ENCODE peak calls at places on chromosomes 5 and 9, in nine cellular contexts. D is foreskin fibroblast, X is A549, H is WERI-Rb-1, N is HFF-Myc, M is HepG2, Q is neural progenitor cell, F is tibial artery, B is bronchial epithelial cell. S is an unnamed sample.

GRCh38 chr9:6098431-6098830 is 83.0 kb upstream of the RANBP6 start:
- DNase-seq in D (peak; percentile 42), B (peak; percentile 96), Q (no peak), F (no peak), X (no peak), M (no peak), H (no peak), N (no peak), S (peak; percentile 73)

GRCh38 chr5:67244345-67244793 is 47.8 kb upstream of the CD180 start:
- DNase-seq in Q (no peak), M (peak; percentile 28), X (no peak), F (no peak), N (no peak), H (no peak), B (no peak), D (peak; percentile 24), S (peak; percentile 39)

GRCh38 chr5:115116001-115116400 is 53.7 kb downstream of the TRIM36 start:
- DNase-seq in M (no peak), X (no peak), N (no peak), Q (no peak), D (no peak), F (no peak), B (no peak), H (no peak), S (no peak)

GRCh38 chr9:8800196-8800595 is 1000.6 kb upstream of the DMAC1 start:
- DNase-seq in Q (no peak), M (no peak), N (no peak), D (no peak), B (no peak), X (no peak), H (no peak), F (no peak), S (no peak)

GRCh38 chr5:133386662-133387061 is 225.7 kb downstream of the FSTL4 start:
- DNase-seq in X (no peak), D (no peak), M (no peak), N (no peak), F (no peak), Q (no peak), H (no peak), B (no peak), S (no peak)

GRCh38 chr5:154479944-154480750 is 2.1 kb upstream of the HAND1 start:
- DNase-seq in D (no peak), X (no peak), N (no peak), Q (peak; percentile 43), M (no peak), H (no peak), B (no peak), F (no peak), S (no peak)

GRCh38 chr5:149581931-149582768 is 852 bp downstream of the ARHGEF37 start:
- DNase-seq in Q (peak; percentile 72), X (no peak), B (peak; percentile 26), M (no peak), F (no peak), H (no peak), N (no peak), D (no peak), S (peak; percentile 38)

GRCh38 chr5:355379-355935 is 33.9 kb downstream of the AHRR start:
- DNase-seq in X (no peak), H (no peak), F (no peak), B (no peak), M (no peak), N (no peak), Q (no peak), D (no peak), S (no peak)

GRCh38 chr5:65801332-65801731 is 79.3 kb downstream of the NLN start:
- DNase-seq in M (no peak), H (no peak), F (no peak), Q (no peak), N (no peak), D (peak; percentile 71), B (no peak), X (no peak), S (peak; percentile 16)

GRCh38 chr9:97802276-97802675 is 50.8 kb upstream of the FOXE1 start:
- DNase-seq in H (no peak), N (no peak), Q (no peak), X (peak; percentile 75), M (peak; percentile 21), D (peak; percentile 52), B (peak; percentile 92), F (no peak), S (peak; percentile 92)

GRCh38 chr9:17018001-17018491 is 116.8 kb upstream of the CNTLN start:
- DNase-seq in M (no peak), D (peak; percentile 94), F (peak; percentile 95), Q (no peak), B (no peak), N (peak; percentile 65), H (no peak), X (no peak), S (no peak)

GRCh38 chr9:115944166-115944948 is 209.2 kb upstream of the PAPPA start:
- DNase-seq in N (peak; percentile 99), B (peak; percentile 97), Q (peak; percentile 4), H (peak; percentile 90), D (peak; percentile 100), X (peak; percentile 88), F (peak; percentile 90), M (peak; percentile 99), S (peak; percentile 99)

GRCh38 chr9:112332977-112333638 is at the start of gene PTBP3:
- DNase-seq in D (peak; percentile 89), B (peak; percentile 49), F (peak; percentile 91), N (no peak), H (peak; percentile 87), M (peak; percentile 69), Q (peak; percentile 84), X (peak; percentile 55), S (peak; percentile 86)

GRCh38 chr9:113476511-113476916 is 13.0 kb downstream of the RGS3 start:
- DNase-seq in H (no peak), F (no peak), N (no peak), D (no peak), M (no peak), X (no peak), B (no peak), Q (no peak), S (no peak)

GRCh38 chr5:175471628-175472027 is 6.7 kb upstream of the SFXN1 start:
- DNase-seq in D (no peak), M (no peak), X (no peak), B (no peak), Q (no peak), F (no peak), H (no peak), N (no peak), S (no peak)

GRCh38 chr9:85740821-85741111 is 988 bp downstream of the AGTPBP1 start:
- DNase-seq in M (peak; percentile 10), X (no peak), Q (no peak), N (no peak), H (no peak), F (no peak), B (peak; percentile 31), D (peak; percentile 44), S (no peak)

DNA sequence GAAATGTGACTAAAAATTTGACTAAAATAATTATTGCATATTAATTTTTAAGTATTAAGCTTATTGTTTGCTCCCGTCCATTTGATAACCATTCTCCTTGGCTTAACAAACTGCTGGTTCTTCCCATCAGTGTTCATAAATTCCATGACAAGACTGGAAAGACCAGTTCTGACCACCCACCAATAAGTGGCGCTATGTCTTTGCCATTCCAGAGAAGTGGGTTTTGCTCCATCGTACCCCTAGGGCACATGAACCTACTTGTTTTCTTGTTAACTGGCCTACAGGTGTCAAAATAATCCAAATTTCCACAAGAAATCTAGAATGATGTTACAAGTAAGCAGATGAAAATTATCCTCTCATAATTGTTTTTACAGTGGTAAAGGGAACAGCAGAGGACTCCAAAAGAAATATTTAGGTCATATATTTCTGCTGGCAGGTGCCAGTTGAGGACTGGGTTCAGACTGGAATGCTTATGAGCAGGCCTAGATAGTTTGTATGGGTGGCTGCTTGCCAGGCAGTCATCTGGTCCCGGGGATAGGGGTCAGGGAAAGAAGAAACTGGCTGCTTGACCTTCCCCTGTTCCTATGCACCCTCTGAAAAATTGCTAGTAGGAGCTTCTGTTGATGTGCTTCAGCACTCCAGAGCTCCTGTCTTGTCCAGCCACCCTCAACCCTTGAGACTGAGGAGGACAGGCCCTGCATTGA is 283.1 kb upstream of the ADAMTSL1 start:
- DNase-seq in X (no peak), D (no peak), N (no peak), F (no peak), B (no peak), M (no peak), Q (no peak), H (no peak), S (no peak)
- TF ChIP-seq CTCF in X (no peak), D (no peak), N (no peak), F (no peak), B (no peak), M (peak; percentile 11), Q (peak; percentile 25), H (no peak), S (no peak)

GRCh38 chr5:151082274-151082902 is 1.6 kb upstream of the TNIP1 start:
- DNase-seq in M (peak; percentile 43), N (no peak), X (peak; percentile 73), B (peak; percentile 73), D (peak; percentile 46), F (no peak), H (peak; percentile 42), Q (peak; percentile 65), S (peak; percentile 72)
- H3K4me3 ChIP-seq in M (peak overlapping the region; percentile 13), N (no peak overlapping the region), X (peak overlapping the region; percentile 67), B (no peak overlapping the region), D (no peak overlapping the region), F (peak overlapping the region; percentile 84), H (peak overlapping the region; percentile 69), Q (peak overlapping the region; percentile 78), S (peak overlapping the region; percentile 89)

DNA sequence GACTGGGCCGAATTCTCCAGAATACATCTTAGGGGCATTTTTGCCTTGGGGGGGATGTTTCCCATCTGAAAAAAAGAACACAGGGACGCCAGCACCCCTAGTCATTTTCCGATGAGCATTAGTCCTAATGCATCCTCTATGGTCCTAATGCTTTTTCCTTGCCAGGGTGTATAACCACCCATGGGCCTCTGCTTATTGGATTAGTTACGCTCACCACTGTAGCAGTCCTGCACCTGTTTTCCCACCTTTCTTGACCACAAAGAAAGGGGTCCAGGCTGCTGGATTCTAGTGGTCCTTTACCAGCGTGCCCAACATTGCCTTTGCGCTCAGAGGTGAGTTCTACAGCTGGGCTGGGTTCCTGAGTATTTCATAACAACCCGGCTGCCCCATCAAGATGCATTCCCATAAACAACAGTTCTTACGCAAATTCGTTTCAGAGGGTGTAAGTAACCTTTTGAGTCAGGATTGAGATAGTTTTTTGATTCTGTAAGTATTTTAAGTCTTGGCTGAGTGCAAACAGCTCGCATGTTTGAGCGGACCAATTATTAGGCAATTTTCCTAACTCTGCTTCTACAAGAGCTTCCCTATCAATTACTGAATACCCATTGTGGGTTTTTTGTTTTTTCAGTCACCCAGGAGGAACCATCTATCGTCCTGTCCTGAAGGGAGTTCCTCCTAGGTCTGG is 135.1 kb downstream of the DROSHA start:
- DNase-seq in Q (no peak), X (no peak), H (no peak), M (no peak), F (no peak), D (no peak), N (no peak), B (no peak), S (peak; percentile 30)
- TF ChIP-seq CTCF in Q (no peak), X (no peak), H (no peak), M (no peak), F (no peak), D (no peak), N (no peak), B (no peak), S (no peak)

DNA sequence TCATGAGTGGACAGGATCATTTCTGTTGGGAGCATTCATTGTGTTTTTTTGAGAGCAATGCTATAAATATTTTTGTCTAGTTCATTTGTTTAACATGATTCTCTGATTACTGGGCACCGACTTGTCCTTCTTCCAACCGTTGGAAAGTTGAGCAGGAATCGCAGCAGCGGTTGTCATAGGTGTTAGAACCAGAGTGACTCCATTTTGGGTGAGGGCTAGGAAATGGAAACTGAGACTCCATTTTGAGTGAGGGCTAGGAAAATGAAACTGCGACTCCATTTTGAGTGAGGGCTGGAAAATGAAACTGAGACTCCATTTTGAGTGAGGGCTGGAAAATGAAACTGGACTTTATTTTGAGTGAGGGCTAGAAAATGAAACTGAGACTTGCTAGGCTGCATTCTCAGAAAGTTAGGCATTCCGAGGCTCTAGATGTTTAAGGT is 100.6 kb downstream of the ICE1 start:
- DNase-seq in M (peak; percentile 24), N (peak; percentile 5), F (no peak), H (no peak), X (no peak), Q (no peak), D (peak; percentile 2), B (no peak), S (no peak)
- H3K4me3 ChIP-seq in M (no peak overlapping the region), N (no peak overlapping the region), F (no peak overlapping the region), H (no peak overlapping the region), X (no peak overlapping the region), Q (no peak overlapping the region), D (no peak overlapping the region), B (no peak overlapping the region), S (no peak overlapping the region)

S was measured in epithelial cell of esophagus.